ENCODE peak calls at places on chromosomes 12 and 14, in nine cellular contexts. S, O, R, D, K, J, W, G and Y are unnamed samples. For H3K27me3, the result is how much of the 10 kb centered on the place peaks cover.

GRCh38 chr12:120581998-120582397 is 796 bp upstream of the POP5 start:
- DNase-seq in R (no peak), J (no peak), S (no peak), K (no peak), O (no peak), G (no peak), D (no peak), W (no peak), Y (no peak)

GRCh38 chr14:58635041-58635440 is 2.7 kb upstream of the DACT1 start:
- DNase-seq in W (no peak), R (no peak), O (no peak), J (peak), K (no peak), D (no peak), G (no peak), S (no peak), Y (no peak)

GRCh38 chr14:87996276-87996592 is 3.3 kb upstream of the GALC start:
- DNase-seq in R (no peak), O (no peak), G (no peak), D (no peak), S (no peak), K (no peak), J (peak), W (no peak), Y (no peak)

GRCh38 chr12:31590730-31591307 is at the start of gene DENND5B:
- DNase-seq in W (no peak), D (peak), G (peak), J (peak), O (peak), R (no peak), S (peak), K (no peak), Y (peak)

GRCh38 chr14:89386214-89386886 is 30.7 kb downstream of the FOXN3 start:
- DNase-seq in W (no peak), R (no peak), O (no peak), K (no peak), G (peak), J (no peak), D (no peak), S (peak), Y (no peak)

GRCh38 chr12:31662176-31662849 is 2.8 kb downstream of the ETFBKMT start:
- DNase-seq in S (no peak), J (no peak), D (no peak), W (no peak), G (no peak), K (no peak), O (no peak), R (no peak), Y (no peak)

GRCh38 chr14:55339770-55340169 is 68.5 kb downstream of the FBXO34 start:
- DNase-seq in J (no peak), O (no peak), K (peak), R (no peak), G (no peak), W (no peak), S (no peak), D (no peak), Y (no peak)

GRCh38 chr12:113070117-113070906 is 13.8 kb downstream of the DTX1 start:
- DNase-seq in W (no peak), J (no peak), R (peak), K (no peak), O (peak), D (no peak), S (no peak), G (peak), Y (peak)

GRCh38 chr14:86530457-86530856 is 1000.5 kb downstream of the FLRT2 start:
- DNase-seq in J (no peak), D (no peak), S (no peak), O (no peak), K (no peak), W (no peak), R (no peak), G (no peak), Y (no peak)

GRCh38 chr14:20499108-20499507 is 6.2 kb upstream of the RNASE10 start:
- DNase-seq in S (peak), R (no peak), K (no peak), J (peak), G (no peak), D (no peak), O (no peak), W (no peak), Y (no peak)

GRCh38 chr12:6367065-6367968 is 8.0 kb downstream of the SCNN1A start:
- DNase-seq in D (peak), K (no peak), J (no peak), G (no peak), R (peak), W (no peak), O (no peak), S (no peak), Y (peak)

GRCh38 chr14:89576960-89577359 is 159.9 kb upstream of the FOXN3 start:
- DNase-seq in G (no peak), J (peak), D (no peak), W (no peak), K (no peak), O (no peak), S (peak), R (no peak), Y (no peak)

GRCh38 chr12:48185181-48185919 is 1.9 kb downstream of the CCDC184 start:
- DNase-seq in W (no peak), J (no peak), G (no peak), K (no peak), S (peak), O (no peak), R (no peak), D (no peak), Y (no peak)

GRCh38 chr12:111149299-111149698 is 219.6 kb downstream of the PHETA1 start:
- DNase-seq in G (no peak), J (no peak), K (no peak), D (no peak), R (no peak), S (no peak), W (no peak), O (no peak), Y (no peak)

GRCh38 chr12:38515912-38516311 is 199.3 kb downstream of the ALG10B start:
- DNase-seq in O (no peak), J (no peak), S (no peak), W (no peak), D (no peak), R (no peak), G (no peak), K (no peak), Y (no peak)

GRCh38 chr14:93975791-93976476 is 436 bp downstream of the ASB2 start:
- DNase-seq in J (peak), K (no peak), W (no peak), D (no peak), R (no peak), G (peak), S (no peak), O (no peak), Y (no peak)

GRCh38 chr14:20274062-20274461 is 31.7 kb downstream of the TTC5 start:
- DNase-seq in S (no peak), R (no peak), W (no peak), J (no peak), D (no peak), O (no peak), K (no peak), G (no peak), Y (no peak)

GRCh38 chr12:106791531-106791930 is 17.0 kb downstream of the RIC8B start:
- DNase-seq in K (peak), G (no peak), R (no peak), D (no peak), J (no peak), W (no peak), S (no peak), O (no peak), Y (no peak)

GRCh38 chr12:18383203-18383602 is 121.9 kb downstream of the PIK3C2G start:
- DNase-seq in J (peak), R (no peak), W (no peak), G (no peak), K (peak), D (no peak), O (no peak), S (no peak), Y (no peak)

GRCh38 chr12:7667025-7667575 is 1.4 kb upstream of the APOBEC1 start:
- DNase-seq in R (no peak), K (no peak), W (peak), J (peak), O (no peak), G (no peak), D (no peak), S (no peak), Y (no peak)

GRCh38 chr12:109329710-109330109 is 18.0 kb upstream of the MYO1H start:
- DNase-seq in G (no peak), J (no peak), W (no peak), O (no peak), S (no peak), R (no peak), D (no peak), K (no peak), Y (no peak)

GRCh38 chr12:87870061-87870460 is 159.1 kb downstream of the C12orf50 start:
- DNase-seq in O (no peak), K (peak), R (no peak), W (no peak), G (no peak), S (no peak), J (no peak), D (no peak), Y (no peak)

GRCh38 chr12:10196210-10196609 is 16.5 kb upstream of the GABARAPL1 start:
- DNase-seq in S (no peak), O (no peak), R (no peak), J (no peak), K (no peak), D (no peak), G (no peak), W (no peak), Y (no peak)

GRCh38 chr14:77098470-77099353 is 654 bp downstream of the CIPC start:
- DNase-seq in K (no peak), G (peak), O (peak), D (no peak), R (peak), S (peak), J (no peak), W (no peak), Y (peak)

GRCh38 chr14:51789631-51790030 is 70.8 kb upstream of the GNG2 start:
- DNase-seq in S (no peak), D (no peak), O (no peak), J (no peak), K (no peak), G (no peak), R (no peak), W (peak), Y (no peak)

GRCh38 chr12:21073822-21074460 is 57.1 kb upstream of the SLCO1B1 start:
- DNase-seq in R (no peak), O (no peak), S (peak), D (no peak), K (peak), W (peak), J (peak), G (no peak), Y (no peak)

GRCh38 chr14:81565441-81566290 is 32.0 kb upstream of the SEL1L start:
- DNase-seq in J (peak), O (no peak), K (peak), W (peak), D (no peak), S (no peak), G (peak), R (no peak), Y (no peak)

GRCh38 chr14:100065161-100065871 is at the start of gene EVL:
- DNase-seq in W (no peak), J (no peak), D (peak), R (peak), O (peak), K (no peak), S (no peak), G (no peak), Y (no peak)

GRCh38 chr14:75435473-75435872 is 7.7 kb downstream of the JDP2 start:
- DNase-seq in W (no peak), J (no peak), G (no peak), R (no peak), O (no peak), D (no peak), K (no peak), S (no peak), Y (no peak)

GRCh38 chr14:65352964-65353530 is 59.5 kb upstream of the FUT8 start:
- DNase-seq in K (peak), J (no peak), S (no peak), W (peak), D (no peak), R (no peak), G (no peak), O (no peak), Y (peak)

DNA sequence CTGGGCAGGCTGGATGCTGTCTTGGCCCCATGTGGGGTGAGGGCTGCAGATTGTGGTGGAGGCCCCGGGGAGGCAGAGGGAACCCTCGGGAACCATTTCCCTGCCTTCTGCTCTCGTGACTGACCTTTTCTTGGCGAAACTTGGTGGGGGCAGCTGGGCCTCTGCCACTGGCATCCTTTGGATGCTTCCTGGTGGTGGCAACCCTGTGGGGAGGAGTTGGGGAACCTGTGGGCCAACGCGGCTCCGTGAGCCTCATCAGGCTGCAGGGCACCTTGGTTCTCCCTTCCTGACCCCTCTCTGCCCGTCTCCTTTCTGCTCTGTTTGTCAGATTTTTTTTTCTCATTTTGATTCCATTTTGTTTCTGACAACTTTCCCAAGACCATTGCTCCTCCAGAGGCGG is 14.4 kb downstream of the TMEM121 start:
- DNase-seq in W (no peak), K (no peak), G (no peak), S (no peak), D (no peak), J (no peak), R (no peak), O (no peak), Y (no peak)
- H3K27me3 ChIP-seq in W (under half), K (under half), G (under half), S (under half), D (under half), J (under half), R (under half), O (under half), Y (under half)

GRCh38 chr14:104933721-104934379 is 9.2 kb downstream of the PLD4 start:
- DNase-seq in K (peak), J (no peak), D (no peak), S (peak), G (no peak), R (no peak), W (no peak), O (peak), Y (no peak)

GRCh38 chr14:104935955-104936354 is 11.3 kb downstream of the PLD4 start:
- DNase-seq in K (peak), D (no peak), O (no peak), J (no peak), G (no peak), W (no peak), S (no peak), R (no peak), Y (no peak)

GRCh38 chr14:104934380-104934733 is 9.7 kb downstream of the PLD4 start:
- DNase-seq in G (no peak), O (no peak), R (no peak), K (no peak), D (no peak), J (no peak), S (no peak), W (no peak), Y (no peak)

GRCh38 chr14:104936361-104937155 is 11.9 kb downstream of the PLD4 start:
- DNase-seq in O (peak), R (no peak), K (peak), G (no peak), D (no peak), S (no peak), W (no peak), J (no peak), Y (no peak)

DNA sequence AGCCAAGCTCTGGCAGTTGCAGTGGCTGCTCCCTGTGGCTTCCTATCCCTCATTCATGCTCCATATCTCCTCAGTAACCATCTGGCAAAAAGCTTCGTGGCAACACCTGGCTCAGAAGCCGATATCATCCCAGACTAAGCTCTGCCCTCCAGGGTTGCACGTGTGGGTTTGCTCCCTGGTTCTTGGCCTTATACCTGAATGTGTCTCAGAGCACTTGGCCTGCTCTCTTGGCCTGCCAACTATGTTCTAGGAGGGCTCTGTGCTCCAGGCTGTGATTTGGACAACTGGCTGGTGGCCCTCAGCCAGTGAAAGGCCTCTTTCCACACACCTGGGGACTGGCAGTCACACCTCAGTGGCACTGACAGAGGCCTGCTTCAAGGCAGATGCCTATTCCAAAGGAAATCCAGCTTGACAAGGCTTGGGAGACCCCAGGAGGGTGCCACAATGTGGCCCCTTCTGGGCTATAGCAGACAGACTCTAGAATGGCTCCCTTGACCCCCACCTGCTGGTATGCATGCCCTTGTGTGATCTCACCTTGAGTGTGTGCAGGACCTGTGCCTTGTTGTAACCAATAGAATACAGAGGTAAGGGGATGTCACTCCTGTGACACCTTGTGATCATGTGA is 10.5 kb downstream of the PLD4 start:
- DNase-seq in J (no peak), W (no peak), D (no peak), K (peak), R (no peak), S (no peak), G (no peak), O (peak), Y (no peak)
- H3K27me3 ChIP-seq in J (under half), W (under half), D (under half), K (under half), R (under half), S (under half), G (under half), O (half or more), Y (under half)

GRCh38 chr12:2773199-2773875 is 21.4 kb upstream of the FKBP4 start:
- DNase-seq in O (no peak), D (no peak), W (no peak), K (no peak), J (no peak), G (no peak), S (peak), R (no peak), Y (no peak)
- H3K27me3 ChIP-seq in O (under half), D (under half), W (under half), K (under half), J (under half), G (under half), S (under half), R (under half), Y (under half)

DNA sequence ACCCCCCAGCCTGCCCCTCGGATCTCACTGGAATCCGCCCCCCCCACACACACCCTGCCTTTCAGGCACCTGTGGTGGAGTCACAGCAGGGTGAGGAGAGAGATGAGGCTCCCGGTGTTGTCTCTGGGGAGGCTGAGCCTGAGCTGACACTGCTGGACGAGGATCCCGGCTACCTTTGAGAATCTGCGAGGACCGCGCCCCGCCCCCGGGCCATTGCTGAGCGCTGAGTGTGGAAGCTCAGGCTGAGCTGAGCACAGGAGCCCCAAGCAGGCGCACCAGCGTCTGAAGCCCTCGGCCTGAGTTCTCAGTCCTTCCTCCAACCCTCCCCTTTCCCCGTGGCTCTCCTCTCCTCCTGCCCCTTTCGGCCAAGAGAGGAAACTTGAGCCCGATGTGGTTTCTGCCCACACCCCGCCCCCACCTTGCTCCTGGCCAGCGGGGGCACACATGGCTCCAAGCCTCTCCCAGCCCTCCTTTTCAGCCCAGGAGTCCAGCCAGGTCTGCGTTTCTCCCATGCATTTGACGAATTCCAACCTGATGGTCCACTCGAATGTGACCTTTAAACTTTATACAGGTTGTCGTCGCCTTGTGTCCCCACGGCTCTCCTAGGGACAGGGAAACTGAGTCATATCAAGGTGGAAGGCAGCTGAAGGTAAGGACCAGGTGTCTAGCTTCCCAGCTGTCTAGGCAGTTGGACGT is at the start of gene NFE2:
- DNase-seq in J (peak), K (peak), O (peak), R (no peak), D (no peak), G (peak), S (peak), W (no peak), Y (peak)
- H3K27me3 ChIP-seq in J (under half), K (under half), O (half or more), R (under half), D (under half), G (under half), S (under half), W (under half), Y (under half)

GRCh38 chr12:70637686-70638085 is 457 bp upstream of the PTPRB start:
- DNase-seq in K (no peak), W (no peak), D (no peak), O (no peak), J (no peak), S (no peak), R (no peak), G (no peak), Y (no peak)

GRCh38 chr12:70639535-70639934 is 2.3 kb upstream of the PTPRB start:
- DNase-seq in S (no peak), G (no peak), D (no peak), J (no peak), R (no peak), W (no peak), O (no peak), K (no peak), Y (no peak)

GRCh38 chr12:70638639-70639349 is 1.6 kb upstream of the PTPRB start:
- DNase-seq in K (peak), O (no peak), W (no peak), R (no peak), G (no peak), J (no peak), S (no peak), D (no peak), Y (no peak)

GRCh38 chr12:70637286-70637685 is at the start of gene PTPRB:
- DNase-seq in D (no peak), J (no peak), S (no peak), G (no peak), W (no peak), R (no peak), K (no peak), O (no peak), Y (no peak)

GRCh38 chr12:70635713-70636112 is 1.5 kb downstream of the PTPRB start:
- DNase-seq in D (no peak), S (no peak), J (no peak), W (no peak), O (no peak), R (no peak), K (no peak), G (no peak), Y (no peak)
- H3K27me3 ChIP-seq in D (under half), S (under half), J (under half), W (under half), O (under half), R (under half), K (under half), G (under half), Y (under half)